ENCODE peak calls at places on chromosomes 5 and 9, in five cellular contexts. R is CD8-positive, alpha-beta T cell; M is A549; L is GM13977; C is cardiac fibroblast. X is an unnamed sample.

GRCh38 chr9:74293479-74293878 is 203.7 kb upstream of the RORB start:
- DNase-seq in M (no peak), R (no peak), L (no peak), C (no peak), X (no peak)

GRCh38 chr5:78537821-78538220 is 110.8 kb downstream of the LHFPL2 start:
- DNase-seq in M (peak), R (no peak), L (peak), C (peak), X (peak)

GRCh38 chr5:166618555-166618954 is 1672.9 kb upstream of the WWC1 start:
- DNase-seq in C (no peak), R (no peak), L (no peak), M (no peak), X (no peak)

GRCh38 chr9:129384887-129385614 is 207.0 kb upstream of the IER5L start:
- DNase-seq in C (no peak), M (no peak), R (no peak), L (no peak), X (no peak)

GRCh38 chr9:71911061-71911907 is at the start of the genes ABHD17B and C9orf85:
- DNase-seq in L (peak), R (peak), M (peak), C (peak), X (peak)

GRCh38 chr5:109231331-109231730 is 178.4 kb downstream of the PJA2 start:
- DNase-seq in M (no peak), R (no peak), L (no peak), C (no peak), X (no peak)

GRCh38 chr5:172832383-172833315 is 1.4 kb upstream of the ERGIC1 start:
- DNase-seq in C (no peak), L (no peak), M (no peak), R (no peak), X (no peak)

GRCh38 chr9:85884236-85884635 is 56.7 kb upstream of the NAA35 start:
- DNase-seq in C (peak), R (no peak), M (peak), L (no peak), X (no peak)

GRCh38 chr5:168073991-168074800 is 217.2 kb upstream of the WWC1 start:
- DNase-seq in L (no peak), C (peak), R (no peak), M (no peak), X (no peak)

GRCh38 chr9:123368023-123368422 is 12.0 kb downstream of the CRB2 start:
- DNase-seq in L (no peak), R (no peak), C (no peak), M (no peak), X (no peak)

GRCh38 chr5:40399349-40399748 is 280.4 kb upstream of the PTGER4 start:
- DNase-seq in L (no peak), R (no peak), M (no peak), C (no peak), X (no peak)

GRCh38 chr5:151047814-151048425 is 27.5 kb downstream of the GPX3 start:
- DNase-seq in C (peak), R (peak), L (no peak), M (peak), X (peak)

GRCh38 chr5:112636751-112637150 is 100.9 kb upstream of the APC start:
- DNase-seq in M (no peak), R (no peak), C (peak), L (no peak), X (no peak)

GRCh38 chr5:129963359-129963758 is 59.1 kb downstream of the CHSY3 start:
- DNase-seq in R (no peak), C (peak), L (no peak), M (no peak), X (no peak)

GRCh38 chr5:168960492-168960891 is 340.4 kb downstream of the SLIT3 start:
- DNase-seq in R (no peak), L (no peak), C (no peak), M (no peak), X (peak)

GRCh38 chr9:107999011-107999410 is 509.4 kb upstream of the KLF4 start:
- DNase-seq in R (no peak), C (no peak), L (no peak), M (no peak), X (no peak)

GRCh38 chr5:98309785-98310566 is 463.5 kb upstream of the RGMB start:
- DNase-seq in L (peak), R (no peak), C (peak), M (peak), X (peak)

GRCh38 chr9:113712053-113712452 is 164.1 kb upstream of the ZNF618 start:
- DNase-seq in C (peak), L (no peak), R (no peak), M (peak), X (no peak)

GRCh38 chr9:32828861-32829260 is 45.5 kb downstream of the TMEM215 start:
- DNase-seq in L (no peak), R (no peak), M (no peak), C (no peak), X (no peak)

GRCh38 chr9:14358523-14358922 is 44.6 kb upstream of the NFIB start:
- DNase-seq in C (no peak), L (no peak), R (no peak), M (no peak), X (no peak)

GRCh38 chr5:1255081-1255561 is 29.9 kb downstream of the SLC6A18 start:
- DNase-seq in C (no peak), R (peak), L (no peak), M (no peak), X (peak)

GRCh38 chr5:37840036-37840909 is at the start of gene GDNF:
- DNase-seq in C (peak), R (no peak), M (peak), L (peak), X (peak)

GRCh38 chr5:174571662-174572397 is 152.6 kb upstream of the MSX2 start:
- DNase-seq in L (no peak), M (peak), R (no peak), C (peak), X (no peak)

GRCh38 chr9:91047993-91048607 is 246.5 kb downstream of the SYK start:
- DNase-seq in R (no peak), C (peak), L (no peak), M (no peak), X (peak)

DNA sequence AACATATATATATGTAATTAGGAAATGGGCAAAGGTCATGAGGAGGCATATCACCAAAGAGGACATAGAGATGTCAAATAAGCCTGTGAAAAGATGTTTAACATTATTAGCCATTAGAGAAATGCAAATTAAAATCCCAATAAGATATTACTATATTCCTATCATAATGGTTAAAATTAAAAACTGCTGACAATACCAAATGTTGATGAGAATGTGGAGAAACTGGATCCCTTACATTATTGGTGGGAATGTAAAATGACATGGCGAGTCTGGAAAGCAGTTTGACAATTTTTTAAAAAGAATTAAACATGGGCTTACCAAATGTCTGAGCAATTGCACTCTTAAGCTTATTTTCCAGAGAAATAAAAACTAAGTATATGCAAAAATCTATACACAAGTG is 1821.6 kb upstream of the C9orf72 start:
- DNase-seq in L (no peak), R (no peak), C (no peak), M (no peak), X (no peak)
- TF ChIP-seq CTCF in L (no peak), R (no peak), C (no peak), M (no peak), X (no peak)

GRCh38 chr5:176790921-176791320 is 19.4 kb upstream of the UNC5A start:
- DNase-seq in M (no peak), C (peak), R (no peak), L (no peak), X (no peak)
- TF ChIP-seq CTCF in M (no peak), C (no peak), R (no peak), L (no peak), X (no peak)

GRCh38 chr5:76337949-76338589 is 65.0 kb upstream of the IQGAP2 start:
- DNase-seq in L (peak), R (peak), M (peak), C (peak), X (peak)
- TF ChIP-seq CTCF in L (peak), R (peak), M (peak), C (peak), X (peak)

GRCh38 chr5:60604771-60605170 is 95.2 kb downstream of the DEPDC1B start:
- DNase-seq in C (peak), M (no peak), R (no peak), L (no peak), X (no peak)
- TF ChIP-seq CTCF in C (no peak), M (no peak), R (no peak), L (no peak), X (no peak)

GRCh38 chr9:120867676-120868338 is 9.2 kb downstream of the PHF19 start:
- DNase-seq in M (no peak), R (no peak), L (no peak), C (no peak), X (no peak)

GRCh38 chr9:120869726-120870125 is 7.3 kb downstream of the PHF19 start:
- DNase-seq in C (no peak), L (no peak), M (no peak), R (no peak), X (no peak)

GRCh38 chr9:120868339-120868675 is 8.7 kb downstream of the PHF19 start:
- DNase-seq in M (no peak), R (no peak), C (peak), L (no peak), X (no peak)

GRCh38 chr9:120869360-120869687 is 7.7 kb downstream of the PHF19 start:
- DNase-seq in R (no peak), M (no peak), L (no peak), C (no peak), X (no peak)

GRCh38 chr9:120868676-120869359 is 8.2 kb downstream of the PHF19 start:
- DNase-seq in R (peak), C (peak), M (peak), L (peak), X (peak)
- TF ChIP-seq CTCF in R (peak), C (peak), M (peak), L (peak), X (peak)